ENCODE peak calls at places on chromosomes 16 and 17, in nine cellular contexts. N is sigmoid colon, W is ovary, E is A549, X is SK-N-SH, M is esophagus muscularis mucosa, Z is GM12878, P is stomach, T is upper lobe of left lung. O is an unnamed sample.

GRCh38 chr17:19386276-19386863 is 620 bp downstream of the MFAP4 start:
- DNase-seq in M (no peak), X (peak), E (peak), W (peak), P (peak), T (peak), Z (no peak), N (peak), O (peak)

GRCh38 chr16:52727878-52728277 is 180.9 kb upstream of the TOX3 start:
- DNase-seq in Z (no peak), X (no peak), P (no peak), E (no peak), M (no peak), N (no peak), T (no peak), W (no peak), O (no peak)

GRCh38 chr17:67427410-67427809 is 50.3 kb downstream of the PITPNC1 start:
- DNase-seq in W (no peak), M (no peak), Z (no peak), E (no peak), X (no peak), P (no peak), N (no peak), T (no peak), O (no peak)

GRCh38 chr16:8828541-8829165 is 31.0 kb downstream of the PMM2 start:
- DNase-seq in E (no peak), X (no peak), Z (no peak), P (no peak), M (no peak), W (no peak), T (no peak), N (no peak), O (no peak)

GRCh38 chr16:29663829-29664132 is 734 bp downstream of the SPN start:
- DNase-seq in W (no peak), Z (no peak), E (no peak), P (no peak), T (no peak), N (no peak), M (no peak), X (no peak), O (no peak)

GRCh38 chr17:6569391-6570302 is 13.3 kb upstream of the PITPNM3 start:
- DNase-seq in T (no peak), P (peak), E (no peak), M (no peak), W (no peak), X (no peak), Z (no peak), N (no peak), O (no peak)

GRCh38 chr16:31417916-31418315 is 10.2 kb downstream of the COX6A2 start:
- DNase-seq in W (no peak), E (no peak), X (no peak), M (no peak), P (no peak), Z (no peak), T (no peak), N (no peak), O (no peak)

GRCh38 chr17:47310186-47310733 is 13.5 kb upstream of the EFCAB13 start:
- DNase-seq in N (no peak), W (no peak), E (no peak), Z (no peak), P (no peak), X (no peak), M (peak), T (no peak), O (no peak)

GRCh38 chr16:9845661-9846361 is 336.4 kb downstream of the GRIN2A start:
- DNase-seq in N (no peak), Z (no peak), X (no peak), T (no peak), E (no peak), W (no peak), P (no peak), M (peak), O (no peak)

GRCh38 chr17:2926019-2926650 is 129.9 kb downstream of the RAP1GAP2 start:
- DNase-seq in E (no peak), X (peak), Z (no peak), W (no peak), P (no peak), N (no peak), T (no peak), M (no peak), O (no peak)

GRCh38 chr17:36221187-36221586 is 10.3 kb downstream of the CCL4L2 start:
- DNase-seq in N (no peak), E (no peak), Z (no peak), X (no peak), P (no peak), W (no peak), M (peak), T (no peak), O (no peak)

GRCh38 chr17:10224592-10225195 is 26.3 kb upstream of the GAS7 start:
- DNase-seq in P (no peak), T (no peak), X (no peak), E (no peak), W (no peak), N (no peak), Z (no peak), M (no peak), O (no peak)

GRCh38 chr17:80043963-80044362 is 7.5 kb downstream of the CCDC40 start:
- DNase-seq in T (no peak), N (no peak), P (no peak), W (no peak), X (no peak), M (no peak), E (no peak), Z (no peak), O (no peak)

GRCh38 chr17:76659928-76660614 is 16.5 kb upstream of the ST6GALNAC1 start:
- DNase-seq in X (peak), E (no peak), W (no peak), M (no peak), T (peak), Z (no peak), P (no peak), N (peak), O (peak)

GRCh38 chr16:7839568-7839967 is 506.9 kb downstream of the RBFOX1 start:
- DNase-seq in T (no peak), Z (no peak), X (no peak), P (no peak), W (no peak), M (peak), E (no peak), N (no peak), O (no peak)

GRCh38 chr17:83196088-83196765 is 116.8 kb downstream of the METRNL start:
- DNase-seq in X (no peak), Z (no peak), P (no peak), T (peak), M (no peak), W (no peak), E (no peak), N (peak), O (no peak)

GRCh38 chr16:12095275-12096161 is 119.0 kb downstream of the SNX29 start:
- DNase-seq in T (peak), X (peak), N (peak), Z (no peak), E (peak), W (peak), M (no peak), P (peak), O (peak)

GRCh38 chr17:37025847-37026533 is 77.2 kb downstream of the AATF start:
- DNase-seq in N (no peak), Z (peak), X (no peak), P (no peak), M (peak), E (no peak), W (no peak), T (no peak), O (no peak)

GRCh38 chr16:70396209-70396904 is 42.5 kb downstream of the ST3GAL2 start:
- DNase-seq in P (no peak), X (peak), M (no peak), N (no peak), T (no peak), Z (no peak), W (no peak), E (no peak), O (no peak)

GRCh38 chr17:39551879-39552278 is 55.8 kb downstream of the NEUROD2 start:
- DNase-seq in W (no peak), T (no peak), Z (no peak), X (no peak), N (no peak), E (no peak), P (no peak), M (no peak), O (no peak)

DNA sequence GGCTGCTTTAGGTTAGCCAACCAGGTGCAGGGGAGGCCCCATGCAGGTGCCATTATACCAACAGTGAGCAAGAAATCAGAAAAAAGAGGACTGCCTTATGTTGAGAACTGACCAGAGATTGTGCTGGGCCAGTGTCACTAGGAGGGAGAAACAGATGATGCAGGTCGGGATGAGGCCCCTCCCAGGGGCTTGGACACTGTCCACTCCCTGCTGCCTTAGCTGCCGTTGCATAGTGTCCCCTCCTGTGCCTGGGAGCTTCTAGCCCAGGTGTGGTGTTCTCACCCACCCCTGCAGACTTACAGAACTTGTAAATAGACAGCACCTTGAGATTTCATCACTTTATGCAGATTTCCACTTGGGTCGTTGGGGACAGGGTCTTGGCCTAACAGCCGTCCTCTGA is 36.7 kb downstream of the PLD6 start:
- DNase-seq in Z (no peak), T (no peak), P (no peak), W (no peak), M (no peak), X (no peak), N (no peak), E (no peak), O (no peak)
- TF ChIP-seq EP300 in Z (no peak), T (no peak), P (no peak), W (no peak), M (no peak), X (no peak), N (no peak), E (no peak), O (no peak)

DNA sequence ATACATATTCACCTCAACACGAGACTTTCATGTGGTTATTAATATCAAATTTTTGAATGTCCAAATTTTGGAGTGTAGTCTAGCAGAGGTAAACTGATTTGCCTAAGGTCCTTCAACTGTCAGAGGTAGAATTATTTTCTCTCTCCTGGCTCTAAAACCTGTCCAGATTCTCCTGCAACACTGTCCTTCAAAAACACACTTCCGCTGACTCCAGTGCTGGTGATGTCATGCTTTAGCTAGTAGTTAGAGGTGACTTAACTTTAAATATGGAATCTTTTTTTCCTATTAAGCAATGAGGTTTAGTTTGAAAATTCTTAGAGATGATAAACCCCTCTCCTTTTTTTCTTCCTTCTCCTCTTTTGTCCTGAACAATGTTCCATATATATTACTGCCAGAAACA is 10.8 kb upstream of the CBLN1 start:
- DNase-seq in X (no peak), P (no peak), T (no peak), E (no peak), W (no peak), Z (no peak), M (no peak), N (no peak), O (no peak)
- TF ChIP-seq CTCF in X (no peak), P (no peak), T (no peak), E (no peak), W (no peak), Z (no peak), M (no peak), N (no peak), O (no peak)

DNA sequence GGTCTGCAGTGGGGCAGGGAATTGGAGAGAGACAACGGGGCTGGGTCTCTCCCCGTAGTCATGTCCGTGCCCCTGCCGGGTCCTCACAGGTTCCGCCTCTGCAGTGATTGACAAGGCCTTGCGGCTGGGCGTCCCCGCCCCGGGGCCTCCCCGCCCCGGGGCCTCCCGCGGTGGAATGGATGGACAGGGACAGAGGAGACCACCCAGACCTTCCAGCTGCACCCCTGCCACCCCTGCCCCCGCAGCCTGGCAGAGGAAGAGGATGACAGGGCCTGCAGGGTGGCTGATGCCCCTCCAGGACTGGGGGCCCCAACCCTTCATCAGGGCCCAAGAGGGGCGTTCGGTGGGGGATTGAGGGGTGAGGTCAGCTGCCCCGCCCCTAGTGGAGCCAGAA is 216.4 kb upstream of the CIBAR2 start:
- DNase-seq in E (no peak), N (no peak), X (no peak), Z (no peak), T (no peak), P (no peak), W (peak), M (no peak), O (no peak)
- TF ChIP-seq EP300 in E (no peak), N (no peak), X (no peak), Z (no peak), T (no peak), P (no peak), W (no peak), M (no peak), O (no peak)

DNA sequence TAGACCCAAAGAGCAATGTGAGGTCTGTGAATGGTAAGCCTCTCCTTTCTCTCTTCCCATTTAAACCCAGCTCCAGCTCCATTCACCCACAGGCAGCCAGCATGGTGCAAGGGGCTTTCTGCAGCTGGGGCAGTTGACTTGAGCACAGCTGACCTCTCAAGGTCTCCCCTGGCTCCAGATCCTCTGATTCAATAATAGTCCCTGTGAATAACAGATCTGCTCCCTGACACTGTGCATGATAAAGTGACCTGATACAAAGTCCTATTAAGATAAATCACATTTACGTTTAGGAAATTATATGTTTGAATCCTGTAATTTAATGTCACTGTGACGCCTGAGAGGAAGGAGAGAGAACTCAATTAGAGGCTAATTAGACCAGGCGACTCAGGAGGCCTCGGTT is 540.4 kb upstream of the CDH11 start:
- DNase-seq in W (no peak), Z (no peak), N (no peak), E (no peak), P (no peak), M (no peak), X (peak), T (no peak), O (no peak)
- TF ChIP-seq CTCF in W (no peak), Z (no peak), N (no peak), E (no peak), P (no peak), M (no peak), X (no peak), T (no peak), O (no peak)

GRCh38 chr16:1530349-1530882 is 3.0 kb upstream of the TMEM204 start:
- DNase-seq in Z (no peak), E (no peak), T (no peak), M (no peak), W (no peak), N (no peak), X (no peak), P (no peak), O (no peak)
- TF ChIP-seq EP300 in Z (no peak), E (no peak), T (no peak), M (no peak), W (no peak), N (no peak), X (no peak), P (no peak), O (no peak)

GRCh38 chr16:77782694-77783093 is 5.7 kb upstream of the VAT1L start:
- DNase-seq in T (no peak), E (no peak), Z (no peak), N (no peak), X (peak), W (no peak), M (no peak), P (no peak), O (no peak)
- TF ChIP-seq CTCF in T (peak), E (no peak), Z (peak), N (no peak), X (peak), W (no peak), M (no peak), P (no peak), O (no peak)

GRCh38 chr16:56191807-56192643 is 736 bp downstream of the GNAO1 start:
- DNase-seq in T (no peak), Z (no peak), N (no peak), M (no peak), W (peak), X (peak), P (no peak), E (no peak), O (no peak)

GRCh38 chr16:56192971-56193936 is 2.0 kb downstream of the GNAO1 start:
- DNase-seq in X (peak), E (no peak), Z (no peak), W (no peak), N (no peak), M (no peak), P (no peak), T (no peak), O (no peak)

GRCh38 chr16:56189990-56190902 is 1.0 kb upstream of the GNAO1 start:
- DNase-seq in E (no peak), P (no peak), M (no peak), X (peak), Z (no peak), T (no peak), N (no peak), W (no peak), O (no peak)

GRCh38 chr16:56192644-56192960 is 1.3 kb downstream of the GNAO1 start:
- DNase-seq in M (no peak), P (no peak), N (no peak), E (no peak), Z (no peak), X (no peak), T (no peak), W (no peak), O (no peak)

DNA sequence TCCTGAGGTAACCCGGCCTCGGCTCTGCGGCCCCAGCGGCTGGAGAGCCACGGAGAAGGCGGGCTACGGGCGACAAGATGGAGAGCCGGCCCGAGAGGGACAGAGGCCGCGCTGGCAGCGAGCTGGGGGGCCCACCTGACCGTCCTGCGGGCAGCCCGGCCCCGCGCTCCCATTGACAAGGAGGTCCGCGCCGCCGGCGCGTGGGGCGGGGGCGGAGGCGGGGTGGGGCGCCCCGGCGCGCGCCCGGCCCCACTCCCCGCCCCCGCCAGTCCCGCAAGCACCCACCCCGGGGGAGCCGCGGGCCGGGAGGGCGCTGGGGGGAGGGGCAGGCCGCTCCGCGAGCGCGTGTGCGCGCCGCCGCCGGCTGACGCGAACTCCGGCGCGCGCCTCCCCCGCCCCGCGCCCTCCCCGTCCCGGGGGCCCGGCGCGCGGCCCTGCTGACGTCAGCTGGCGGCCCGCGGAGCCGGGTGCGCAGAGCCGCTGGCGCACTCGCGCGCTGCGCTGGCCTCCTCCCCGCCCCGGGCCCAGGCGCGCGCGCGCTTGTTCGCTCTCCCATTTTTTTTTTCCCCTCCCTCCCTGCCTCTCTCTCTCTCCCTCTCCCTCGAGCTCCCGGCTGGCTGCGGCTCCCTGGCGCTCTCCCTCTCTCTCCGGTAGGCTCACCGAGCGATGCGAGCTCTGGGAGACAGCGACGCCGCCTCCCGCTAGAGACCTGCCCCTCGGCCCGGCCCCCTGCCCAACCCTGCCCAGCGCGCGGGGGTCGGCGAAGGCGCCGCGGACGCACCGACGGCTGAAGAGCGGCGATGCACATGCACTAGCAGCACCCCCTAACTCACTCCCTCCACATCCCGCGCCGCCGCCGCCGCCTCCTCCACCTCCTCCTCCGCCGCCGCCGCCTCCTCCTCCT is at the start of gene GNAO1:
- DNase-seq in W (peak), P (peak), X (peak), Z (no peak), N (peak), E (peak), T (peak), M (no peak), O (peak)
- TF ChIP-seq EP300 in W (no peak), P (no peak), X (no peak), Z (no peak), N (no peak), E (no peak), T (no peak), M (no peak), O (no peak)

O was measured in transverse colon.